ENCODE peak calls at places on chromosomes 1 and 21, in seven cellular contexts. O, L, E, B, T, H and P are unnamed samples.

GRCh38 chr21:38596264-38597042 is 98.2 kb upstream of the ERG start:
- DNase-seq in L (no peak), B (no peak), H (no peak), T (peak), E (no peak), O (no peak), P (no peak)

GRCh38 chr1:183834568-183834967 is 29.6 kb downstream of the RGL1 start:
- DNase-seq in E (no peak), B (no peak), O (no peak), L (no peak), T (no peak), H (no peak), P (no peak)

GRCh38 chr1:58585591-58586151 is 8.6 kb upstream of the TACSTD2 start:
- DNase-seq in H (no peak), E (no peak), B (no peak), T (no peak), L (no peak), O (no peak), P (no peak)

GRCh38 chr1:14676400-14676799 is 77.9 kb downstream of the KAZN start:
- DNase-seq in H (no peak), O (no peak), B (no peak), T (no peak), E (no peak), L (no peak), P (no peak)

GRCh38 chr21:29660047-29660720 is 279.6 kb downstream of the GRIK1 start:
- DNase-seq in B (no peak), H (no peak), O (no peak), T (no peak), L (no peak), E (no peak), P (no peak)

GRCh38 chr1:39098569-39099250 is 72.6 kb downstream of the NDUFS5 start:
- DNase-seq in T (peak), B (peak), O (peak), H (peak), E (peak), L (peak), P (peak)

GRCh38 chr1:66250483-66250882 is 283.5 kb upstream of the SGIP1 start:
- DNase-seq in E (no peak), O (no peak), H (no peak), T (no peak), L (no peak), B (no peak), P (no peak)

GRCh38 chr1:156143765-156144489 is 9.5 kb upstream of the SEMA4A start:
- DNase-seq in B (no peak), H (no peak), L (no peak), O (no peak), E (no peak), T (no peak), P (no peak)

GRCh38 chr1:11847667-11848445 is at the start of gene NPPA:
- DNase-seq in H (no peak), O (no peak), T (peak), B (no peak), L (no peak), E (no peak), P (peak)

GRCh38 chr1:58786184-58786926 is 2.5 kb upstream of the JUN start:
- DNase-seq in B (no peak), E (no peak), H (no peak), T (no peak), L (no peak), O (no peak), P (no peak)